ENCODE peak calls at places on chromosomes 7 and 10, in four cellular contexts. L is RWPE2, I is sciatic nerve, V is heart right ventricle. A is an unnamed sample.
A peak's percentile ranks its signal among the peaks of the same experiment; 100 is the strongest.

GRCh38 chr7:106062006-106062405 is 50.1 kb downstream of the SYPL1 start:
- ATAC-seq in L (peak; percentile 29), I (no peak), V (no peak), A (no peak)

GRCh38 chr7:137934941-137935848 is 66.7 kb downstream of the CREB3L2 start:
- ATAC-seq in L (no peak), I (no peak), V (no peak), A (no peak)

GRCh38 chr10:14414901-14415300 is 84.2 kb upstream of the FRMD4A start:
- ATAC-seq in L (no peak), I (no peak), V (no peak), A (no peak)

GRCh38 chr7:51261117-51261835 is 55.3 kb downstream of the COBL start:
- ATAC-seq in L (no peak), I (no peak), V (peak; percentile 84), A (no peak)

GRCh38 chr7:47405921-47406765 is 175.8 kb downstream of the TNS3 start:
- ATAC-seq in L (peak; percentile 83), I (peak; percentile 74), V (peak; percentile 54), A (peak; percentile 79)

GRCh38 chr10:42932735-42933453 is 144.0 kb upstream of the RET start:
- ATAC-seq in L (peak; percentile 48), I (no peak), V (no peak), A (no peak)

GRCh38 chr7:1948377-1948796 is 278.3 kb downstream of the ELFN1 start:
- ATAC-seq in L (no peak), I (no peak), V (no peak), A (no peak)

GRCh38 chr10:71857934-71858890 is 7.2 kb upstream of the PSAP start:
- ATAC-seq in L (no peak), I (no peak), V (no peak), A (no peak)

GRCh38 chr7:130154501-130155317 is 50.5 kb downstream of the TMEM209 start:
- ATAC-seq in L (peak; percentile 35), I (no peak), V (peak; percentile 40), A (no peak)

GRCh38 chr10:77965294-77965693 is 38.7 kb upstream of the DLG5 start:
- ATAC-seq in L (peak; percentile 63), I (no peak), V (no peak), A (no peak)

A was measured in gastroesophageal sphincter.